ENCODE peak calls at places on chromosomes 12 and 14, in four cellular contexts. M is BJ, W is heart right ventricle, A is NB4. E is an unnamed sample.

GRCh38 chr12:114355389-114356088 is 50.4 kb downstream of the TBX5 start:
- DNase-seq in M (no peak), W (peak), A (peak), E (no peak)

GRCh38 chr12:124916370-124917134 is 2.1 kb upstream of the UBC start:
- DNase-seq in M (peak), W (no peak), A (peak), E (peak)

GRCh38 chr14:92789457-92790089 is 4.5 kb upstream of the GOLGA5 start:
- DNase-seq in M (no peak), W (no peak), A (no peak), E (no peak)

GRCh38 chr14:100289916-100290606 is 16.2 kb downstream of the SLC25A29 start:
- DNase-seq in M (no peak), W (no peak), A (no peak), E (no peak)

GRCh38 chr14:23171251-23171975 is 12.0 kb downstream of the SLC7A8 start:
- DNase-seq in M (peak), W (no peak), A (no peak), E (no peak)

GRCh38 chr14:51638071-51638944 is 13.4 kb upstream of the FRMD6 start:
- DNase-seq in M (no peak), W (no peak), A (no peak), E (no peak)

GRCh38 chr14:62662811-62663477 is 382.3 kb downstream of the KCNH5 start:
- DNase-seq in M (no peak), W (no peak), A (no peak), E (no peak)

GRCh38 chr14:77190977-77191376 is 9.4 kb downstream of the TMEM63C start:
- DNase-seq in M (no peak), W (no peak), A (no peak), E (no peak)

DNA sequence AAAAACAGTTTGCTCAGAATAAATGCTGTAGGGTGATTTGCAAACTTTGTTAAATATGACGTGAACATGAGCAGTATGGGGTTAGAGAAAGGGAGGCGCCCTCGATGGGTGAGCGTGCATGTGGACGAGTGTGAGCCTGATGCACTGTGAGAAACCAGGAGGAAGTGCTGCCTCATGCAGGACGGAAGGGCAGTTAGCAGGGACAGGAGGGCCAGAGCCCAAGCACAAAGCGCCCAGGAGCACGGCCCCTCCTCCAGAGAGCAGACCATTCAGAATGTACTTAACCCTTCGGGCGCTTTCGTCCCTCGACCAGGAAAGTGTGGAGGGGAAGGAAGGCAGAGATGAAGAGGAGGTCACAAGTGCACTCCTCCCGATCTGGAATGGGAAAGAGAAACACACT is 44.9 kb downstream of the TCHP start:
- DNase-seq in M (no peak), W (peak), A (no peak), E (no peak)
- TF ChIP-seq CTCF in M (no peak), W (peak), A (no peak), E (peak)

GRCh38 chr12:66170606-66171005 is 810 bp upstream of the TMBIM4 start:
- DNase-seq in M (no peak), W (no peak), A (no peak), E (no peak)

GRCh38 chr12:66169221-66170170 is at the start of gene TMBIM4:
- DNase-seq in M (peak), W (peak), A (peak), E (peak)

GRCh38 chr12:66165141-66165540 is 4.7 kb downstream of the TMBIM4 start:
- DNase-seq in M (no peak), W (no peak), A (no peak), E (no peak)

GRCh38 chr12:66166561-66166960 is 3.2 kb downstream of the TMBIM4 start:
- DNase-seq in M (no peak), W (no peak), A (no peak), E (no peak)

DNA sequence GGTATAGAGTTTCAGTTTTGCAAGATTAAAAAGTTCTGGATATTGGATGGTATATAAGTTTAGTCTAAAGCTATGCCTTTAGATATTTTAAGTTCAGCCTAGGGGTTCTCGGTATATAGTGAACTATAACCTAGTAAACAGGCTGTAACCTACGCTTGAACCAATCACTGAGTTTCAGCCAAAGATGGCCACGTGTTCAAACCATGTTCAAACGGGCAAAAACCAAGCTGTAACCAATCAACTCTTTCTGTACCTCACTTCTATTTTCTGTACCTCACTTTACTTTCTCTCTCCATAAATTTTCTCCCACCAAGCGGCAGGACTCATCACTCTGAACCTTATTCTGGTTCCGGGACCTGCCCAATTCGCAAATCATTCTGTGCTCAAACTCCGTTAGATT is 1.4 kb downstream of the TMBIM4 start:
- DNase-seq in M (no peak), W (no peak), A (peak), E (no peak)
- H3K4me3 ChIP-seq in M (peak), W (peak), A (peak), E (peak)

GRCh38 chr12:26970136-26970535 is 31.9 kb downstream of the FGFR1OP2 start:
- DNase-seq in M (no peak), W (no peak), A (no peak), E (no peak)

GRCh38 chr12:26971963-26972362 is 33.7 kb downstream of the FGFR1OP2 start:
- DNase-seq in M (no peak), W (no peak), A (no peak), E (no peak)

GRCh38 chr12:26961803-26962202 is 23.5 kb downstream of the FGFR1OP2 start:
- DNase-seq in M (no peak), W (no peak), A (no peak), E (no peak)

GRCh38 chr12:26963413-26963812 is 25.1 kb downstream of the FGFR1OP2 start:
- DNase-seq in M (no peak), W (no peak), A (peak), E (no peak)

DNA sequence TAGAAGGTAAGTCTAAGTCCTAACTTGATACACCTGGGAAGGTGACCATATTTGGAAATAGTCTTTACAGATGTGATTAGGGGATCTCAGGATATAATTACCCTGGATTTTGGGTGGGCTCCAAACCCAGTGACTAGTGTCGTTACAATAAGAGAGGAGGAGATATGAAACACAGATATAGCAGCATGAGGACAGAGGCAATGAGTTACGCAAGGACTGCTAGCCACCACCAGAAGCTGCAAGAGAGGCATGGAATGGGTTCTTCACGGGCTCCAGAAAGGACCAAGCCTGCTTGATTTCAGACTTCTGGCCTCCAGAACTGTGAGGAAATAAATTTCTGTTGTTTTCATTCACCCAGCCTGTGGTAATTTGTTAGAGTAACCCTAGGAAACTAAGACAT is 28.6 kb downstream of the FGFR1OP2 start:
- DNase-seq in M (no peak), W (no peak), A (peak), E (no peak)
- TF ChIP-seq CTCF in M (no peak), W (no peak), A (no peak), E (no peak)

DNA sequence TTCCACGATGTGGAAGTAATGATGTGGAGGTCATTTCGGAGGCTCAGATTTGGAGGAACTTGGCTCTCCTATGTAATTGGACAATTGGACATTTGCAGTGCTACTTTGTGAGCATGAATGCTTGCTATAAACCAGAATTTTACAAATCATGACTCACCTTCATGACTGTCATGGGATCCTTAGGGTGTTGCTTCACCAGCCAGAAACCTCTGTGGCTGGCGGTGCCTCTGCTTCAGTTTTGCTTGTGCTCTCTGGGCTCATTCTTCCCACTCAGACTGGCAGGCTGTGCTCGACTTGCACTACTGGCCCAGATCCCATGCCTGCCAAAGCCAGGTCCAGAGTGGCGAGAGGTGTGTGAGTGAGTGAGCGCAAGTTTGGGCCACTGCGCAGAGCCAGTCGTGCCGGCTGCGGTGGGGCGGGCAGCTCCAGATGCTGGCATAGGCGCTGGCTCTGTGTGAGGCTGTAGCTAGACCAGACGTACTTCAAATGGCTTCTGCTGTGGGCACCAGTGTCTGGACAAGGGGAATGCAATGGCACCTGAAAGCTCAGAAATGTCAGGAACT is 387.8 kb downstream of the AEBP2 start:
- DNase-seq in M (no peak), W (no peak), A (no peak), E (no peak)
- H3K4me3 ChIP-seq in M (no peak), W (no peak), A (no peak), E (no peak)

DNA sequence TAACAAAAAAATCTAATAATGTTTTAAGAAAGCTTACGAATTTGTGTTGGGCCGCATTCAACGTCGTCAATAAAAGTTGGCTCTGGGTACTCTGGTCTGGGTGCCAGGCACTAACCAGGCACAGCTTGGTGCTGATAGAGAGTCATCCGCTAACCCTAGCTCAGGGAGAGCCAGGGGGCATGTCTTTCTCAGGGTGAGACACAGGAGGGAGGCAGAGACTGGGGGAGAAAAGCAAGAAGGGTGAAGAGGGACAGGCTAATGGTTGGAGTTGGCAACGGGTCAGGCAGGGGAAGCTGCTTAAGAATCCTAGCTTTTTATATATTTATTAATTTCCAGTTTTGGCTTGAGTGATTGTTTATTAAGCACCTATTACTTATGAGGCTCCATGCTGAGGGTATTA is 105.0 kb downstream of the CMKLR1 start:
- DNase-seq in M (no peak), W (no peak), A (peak), E (no peak)
- TF ChIP-seq CTCF in M (no peak), W (peak), A (peak), E (peak)

DNA sequence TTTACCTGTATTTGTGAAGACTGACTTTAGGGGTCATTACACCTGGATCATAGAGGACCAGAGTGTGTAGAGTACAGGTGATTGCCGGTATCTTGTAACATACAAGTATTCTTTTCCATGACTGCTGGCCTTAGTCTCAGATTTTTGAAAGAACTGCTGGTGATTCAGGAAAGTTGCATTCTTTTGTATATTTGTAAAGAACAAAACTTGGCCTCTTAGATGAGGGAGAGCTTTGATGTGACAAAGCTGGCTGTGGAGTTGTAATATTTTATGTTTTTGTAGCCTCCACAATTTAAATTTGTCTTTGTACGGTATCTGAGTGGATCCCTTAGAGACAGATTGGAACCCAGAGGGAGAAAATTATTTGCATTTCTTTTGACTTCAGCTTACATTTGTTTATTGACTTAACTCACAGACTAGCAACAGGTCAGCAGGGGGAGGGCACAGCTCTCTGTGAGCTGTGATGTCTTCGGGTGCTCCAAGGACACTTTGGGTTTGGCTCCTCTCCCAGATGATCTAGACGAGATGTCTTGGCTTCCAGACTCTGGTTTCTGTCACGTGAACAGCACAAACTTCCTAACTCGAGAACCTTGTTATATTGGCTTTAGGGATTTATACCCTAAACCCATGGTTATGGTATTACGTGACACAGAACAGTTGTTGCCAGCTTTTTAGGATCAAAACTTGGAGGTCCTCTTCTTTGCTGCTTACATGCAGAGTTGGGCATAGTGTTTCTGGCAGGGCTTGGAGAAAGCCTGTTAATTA is 65.9 kb downstream of the DAAM1 start:
- DNase-seq in M (peak), W (peak), A (no peak), E (no peak)
- H3K4me3 ChIP-seq in M (no peak), W (no peak), A (no peak), E (no peak)